ENCODE peak calls at places on chromosomes 5 and 9, in four cellular contexts. D is AG10803, K is astrocyte, L is transverse colon. T is an unnamed sample.

GRCh38 chr5:541148-541887 is 17.1 kb upstream of the SLC9A3 start:
- DNase-seq in D (no peak), K (no peak), L (peak), T (no peak)

GRCh38 chr5:106873558-106873957 is 797.2 kb downstream of the EFNA5 start:
- DNase-seq in D (no peak), K (no peak), L (peak), T (no peak)

GRCh38 chr9:135359764-135360163 is 119.8 kb upstream of the PPP1R26 start:
- DNase-seq in D (no peak), K (no peak), L (no peak), T (no peak)

GRCh38 chr9:124342946-124343485 is 72.2 kb downstream of the PSMB7 start:
- DNase-seq in D (peak), K (peak), L (peak), T (peak)

GRCh38 chr5:68239485-68239884 is 23.9 kb downstream of the PIK3R1 start:
- DNase-seq in D (peak), K (peak), L (peak), T (peak)

GRCh38 chr5:61993446-61994017 is 312.5 kb upstream of the KIF2A start:
- DNase-seq in D (peak), K (no peak), L (no peak), T (no peak)

GRCh38 chr5:66213533-66213932 is 69.4 kb downstream of the SREK1 start:
- DNase-seq in D (no peak), K (no peak), L (no peak), T (no peak)

GRCh38 chr5:157686841-157687554 is 15.7 kb downstream of the C5orf52 start:
- DNase-seq in D (no peak), K (no peak), L (no peak), T (no peak)

GRCh38 chr5:1178529-1179382 is 22.6 kb upstream of the SLC6A19 start:
- DNase-seq in D (no peak), K (no peak), L (no peak), T (no peak)

GRCh38 chr5:178246736-178247135 is 14.1 kb upstream of the PHYKPL start:
- DNase-seq in D (no peak), K (no peak), L (no peak), T (no peak)

GRCh38 chr9:127835930-127836586 is 18.4 kb downstream of the ENG start:
- DNase-seq in D (peak), K (peak), L (peak), T (peak)

GRCh38 chr5:138271281-138271680 is 3.1 kb downstream of the GFRA3 start:
- DNase-seq in D (no peak), K (no peak), L (no peak), T (no peak)

GRCh38 chr5:90866333-90866732 is 307.7 kb downstream of the ADGRV1 start:
- DNase-seq in D (peak), K (peak), L (no peak), T (peak)

GRCh38 chr5:2550479-2550878 is 201.0 kb downstream of the IRX2 start:
- DNase-seq in D (no peak), K (no peak), L (no peak), T (no peak)

GRCh38 chr5:56838409-56839039 is 23.2 kb downstream of the MAP3K1 start:
- DNase-seq in D (peak), K (peak), L (no peak), T (peak)

GRCh38 chr9:35675732-35676392 is 2.1 kb downstream of the CA9 start:
- DNase-seq in D (no peak), K (no peak), L (peak), T (no peak)

GRCh38 chr5:139654875-139655491 is 6.8 kb downstream of the CXXC5 start:
- DNase-seq in D (no peak), K (no peak), L (no peak), T (no peak)

GRCh38 chr5:134135091-134135655 is 20.7 kb downstream of the TCF7 start:
- DNase-seq in D (no peak), K (no peak), L (peak), T (no peak)

GRCh38 chr9:10272830-10273229 is 340.0 kb downstream of the PTPRD start:
- DNase-seq in D (no peak), K (no peak), L (no peak), T (no peak)

GRCh38 chr9:114350636-114351396 is 21.1 kb downstream of the ORM2 start:
- DNase-seq in D (no peak), K (no peak), L (no peak), T (no peak)

GRCh38 chr5:117077142-117077541 is 502.5 kb upstream of the SEMA6A start:
- DNase-seq in D (no peak), K (no peak), L (no peak), T (peak)

GRCh38 chr5:5886812-5887486 is 464.5 kb downstream of the ICE1 start:
- DNase-seq in D (no peak), K (no peak), L (peak), T (no peak)

GRCh38 chr9:2621678-2622360 is at the start of gene VLDLR:
- DNase-seq in D (peak), K (no peak), L (peak), T (peak)

GRCh38 chr9:110175275-110175968 is 32.5 kb downstream of the C9orf152 start:
- DNase-seq in D (no peak), K (no peak), L (no peak), T (no peak)

GRCh38 chr9:84294551-84294950 is 46.0 kb downstream of the SLC28A3 start:
- DNase-seq in D (no peak), K (no peak), L (no peak), T (no peak)

GRCh38 chr5:89769975-89770374 is 639.6 kb downstream of the CETN3 start:
- DNase-seq in D (peak), K (peak), L (no peak), T (peak)
- TF ChIP-seq CTCF in D (no peak), K (no peak), L (no peak), T (no peak)

DNA sequence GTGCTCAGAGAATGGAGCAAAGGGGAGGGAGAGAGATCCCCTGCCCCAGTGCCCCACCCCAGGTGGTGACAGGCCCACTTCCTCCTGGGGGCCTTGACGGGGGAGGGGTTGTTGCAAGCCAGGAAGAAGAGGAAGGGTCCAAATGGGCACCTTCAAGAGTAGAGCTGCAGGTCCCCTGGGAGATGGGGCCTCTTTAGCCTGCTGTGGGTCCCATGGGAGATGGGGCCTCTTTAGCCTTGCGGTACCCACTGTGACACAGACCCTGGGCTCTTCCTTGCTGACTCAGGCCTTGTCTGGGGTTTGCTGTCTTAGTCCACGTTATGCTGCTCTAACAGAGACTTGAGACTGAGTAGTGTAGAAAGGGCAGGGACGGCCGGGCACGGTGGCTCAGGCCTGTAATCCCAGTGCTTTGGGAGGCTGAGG is 9.6 kb upstream of the TOR4A start:
- DNase-seq in D (no peak), K (no peak), L (no peak), T (no peak)
- H3K4me3 ChIP-seq in D (no peak), K (no peak), L (no peak), T (no peak)

GRCh38 chr9:71911061-71911907 is at the start of the genes ABHD17B and C9orf85:
- DNase-seq in D (peak), K (peak), L (peak), T (peak)

GRCh38 chr9:71909887-71910601 is 949 bp downstream of the ABHD17B start:
- DNase-seq in D (peak), K (no peak), L (peak), T (peak)

GRCh38 chr9:71911908-71912325 is 478 bp downstream of the C9orf85 start:
- DNase-seq in D (peak), K (peak), L (no peak), T (peak)

GRCh38 chr9:71910602-71911060 is 362 bp downstream of the ABHD17B start:
- DNase-seq in D (no peak), K (no peak), L (no peak), T (no peak)
- TF ChIP-seq CTCF in D (no peak), K (no peak), L (no peak), T (no peak)

DNA sequence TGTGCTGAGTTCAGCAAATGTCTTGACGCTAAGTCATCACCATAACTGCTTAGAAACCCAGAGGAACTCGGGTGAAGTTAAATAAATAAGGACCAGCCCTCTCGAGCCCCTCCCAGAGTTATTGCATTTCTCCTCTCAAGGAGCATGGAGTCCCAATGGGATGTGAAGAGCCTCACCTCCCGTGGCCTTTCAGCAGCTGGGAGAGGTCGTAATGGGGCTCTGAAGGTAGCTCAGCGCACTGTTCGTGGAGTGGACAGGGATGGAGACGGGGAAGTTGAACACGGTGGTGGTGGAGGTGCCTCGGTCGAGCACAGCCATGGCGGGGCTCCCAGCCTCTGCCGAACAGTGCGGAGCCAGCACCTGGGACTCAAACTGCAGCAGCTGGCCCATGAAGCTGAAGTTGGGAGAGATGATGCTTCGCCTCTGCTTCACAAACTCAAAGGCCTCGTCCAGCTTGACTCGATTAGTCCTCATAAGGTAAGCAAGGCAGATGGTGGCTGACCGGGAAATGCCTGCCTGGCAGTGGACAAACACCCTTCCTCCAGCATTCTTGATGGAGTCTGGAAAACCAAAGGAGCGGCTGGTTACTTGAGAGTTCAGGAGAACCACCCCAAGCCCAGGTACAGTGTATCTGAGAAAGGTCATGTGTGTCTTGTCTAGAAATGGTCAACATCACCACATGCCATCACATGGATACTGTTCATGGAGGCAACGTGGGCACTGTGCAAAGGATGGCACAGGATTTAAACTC is 2.2 kb downstream of the DUSP1 start:
- DNase-seq in D (peak), K (peak), L (peak), T (peak)
- H3K4me3 ChIP-seq in D (peak), K (peak), L (peak), T (peak)

GRCh38 chr5:179906795-179907569 is 715 bp downstream of the TBC1D9B start:
- DNase-seq in D (peak), K (no peak), L (peak), T (peak)

GRCh38 chr5:179906294-179906794 is 1.4 kb downstream of the TBC1D9B start:
- DNase-seq in D (no peak), K (no peak), L (no peak), T (peak)

GRCh38 chr5:179909224-179909623 is 1.5 kb upstream of the TBC1D9B start:
- DNase-seq in D (no peak), K (no peak), L (no peak), T (no peak)

GRCh38 chr5:179908528-179908927 is 831 bp upstream of the TBC1D9B start:
- DNase-seq in D (no peak), K (no peak), L (no peak), T (no peak)

GRCh38 chr5:179907570-179908324 is at the start of gene TBC1D9B:
- DNase-seq in D (peak), K (peak), L (peak), T (peak)
- TF ChIP-seq CTCF in D (no peak), K (peak), L (peak), T (no peak)

GRCh38 chr9:23783509-23783908 is 42.5 kb downstream of the ELAVL2 start:
- DNase-seq in D (no peak), K (no peak), L (no peak), T (no peak)

GRCh38 chr9:23781111-23781510 is 44.9 kb downstream of the ELAVL2 start:
- DNase-seq in D (no peak), K (no peak), L (no peak), T (no peak)

GRCh38 chr9:23775549-23775948 is 50.5 kb downstream of the ELAVL2 start:
- DNase-seq in D (no peak), K (no peak), L (no peak), T (no peak)

GRCh38 chr9:23777328-23777727 is 48.7 kb downstream of the ELAVL2 start:
- DNase-seq in D (no peak), K (no peak), L (no peak), T (no peak)

GRCh38 chr9:23779220-23779619 is 46.8 kb downstream of the ELAVL2 start:
- DNase-seq in D (no peak), K (peak), L (peak), T (no peak)
- H3K4me3 ChIP-seq in D (no peak), K (no peak), L (no peak), T (no peak)

DNA sequence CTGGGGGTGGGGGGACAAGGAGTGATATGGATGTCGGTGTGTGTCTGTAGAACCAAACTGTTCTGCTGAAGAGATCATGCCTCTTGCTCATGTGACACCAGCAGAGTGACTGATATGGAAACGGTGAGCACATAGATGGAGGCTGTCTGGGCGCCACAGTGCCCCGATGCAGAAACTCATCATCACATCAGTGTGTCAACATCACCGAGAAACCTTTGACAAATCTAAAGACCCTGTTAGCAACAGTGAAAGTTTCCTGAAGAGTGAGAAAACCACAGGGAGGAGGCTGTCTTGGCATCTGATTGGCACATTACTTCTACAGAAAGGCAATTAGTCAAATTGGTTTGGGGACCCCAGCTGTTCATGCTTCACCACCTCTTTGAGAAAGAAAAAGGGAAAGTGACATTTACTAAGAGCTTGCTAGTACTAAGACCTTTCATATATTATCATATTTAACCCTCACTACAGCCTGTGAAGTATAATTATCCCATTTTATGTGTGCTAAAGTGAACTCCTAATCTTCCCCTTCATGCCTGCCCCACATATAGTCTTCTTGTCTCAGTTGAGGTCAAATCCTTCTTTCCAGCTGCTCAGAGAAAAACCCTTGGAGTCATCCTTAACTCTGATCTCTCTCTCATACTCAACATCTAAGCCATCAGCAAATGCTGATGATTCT is 25.6 kb downstream of the CSF2 start:
- DNase-seq in D (no peak), K (no peak), L (no peak), T (no peak)
- TF ChIP-seq CTCF in D (no peak), K (no peak), L (no peak), T (no peak)

GRCh38 chr9:120040896-120041295 is 539.1 kb downstream of the CDK5RAP2 start:
- DNase-seq in D (no peak), K (no peak), L (no peak), T (no peak)

GRCh38 chr9:120038342-120038741 is 541.6 kb downstream of the CDK5RAP2 start:
- DNase-seq in D (no peak), K (no peak), L (no peak), T (no peak)

DNA sequence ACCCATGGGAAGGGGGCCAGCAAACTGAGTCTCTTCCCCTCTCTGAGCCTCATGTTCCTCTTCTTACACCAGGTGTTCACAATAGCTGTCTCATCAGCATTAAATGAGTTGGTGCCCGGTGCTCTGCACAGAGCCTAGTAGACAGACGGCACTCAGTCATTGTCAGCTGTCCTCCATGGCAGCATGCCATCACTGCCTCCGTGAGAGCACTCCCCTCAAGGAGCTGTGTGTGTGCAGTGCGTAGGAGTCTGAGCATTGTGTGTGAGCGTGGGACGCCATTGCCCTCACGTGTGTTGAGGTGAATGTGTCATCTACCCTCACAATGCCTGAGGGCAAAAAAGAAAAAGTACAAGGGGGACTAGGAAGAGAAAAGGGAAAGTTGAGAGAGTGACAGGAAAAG is 536.5 kb downstream of the CDK5RAP2 start:
- DNase-seq in D (no peak), K (no peak), L (no peak), T (no peak)
- H3K4me3 ChIP-seq in D (no peak), K (no peak), L (no peak), T (no peak)

GRCh38 chr9:105475302-105475701 is 27.5 kb downstream of the FSD1L start:
- DNase-seq in D (peak), K (peak), L (no peak), T (peak)
- TF ChIP-seq CTCF in D (peak), K (peak), L (peak), T (peak)

DNA sequence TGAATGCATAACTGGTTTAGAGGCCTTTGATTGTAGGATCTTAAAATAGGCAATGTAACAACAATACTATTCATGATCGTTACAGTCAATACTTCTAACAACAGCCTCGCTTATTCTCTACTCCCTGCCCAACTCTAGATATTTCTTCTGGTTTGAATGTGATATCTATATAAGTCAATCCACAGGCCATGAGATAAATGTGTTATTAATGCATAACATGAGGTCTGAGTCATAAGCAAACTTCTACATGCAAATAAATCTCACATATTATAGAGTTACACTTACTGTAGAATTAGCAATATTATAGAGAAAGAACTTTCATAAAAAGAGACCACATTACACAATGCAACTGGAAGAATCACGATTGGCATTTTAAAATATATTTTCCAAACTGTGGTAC is 2.9 kb upstream of the ALDOB start:
- DNase-seq in D (no peak), K (no peak), L (no peak), T (no peak)
- H3K4me3 ChIP-seq in D (no peak), K (no peak), L (no peak), T (no peak)